ENCODE peak calls at places on chromosome 20, in six cellular contexts. One of them, this sample, is unnamed.

GRCh38 chr20:37254114-37254878 is 7.3 kb downstream of the GHRH start:
- DNase-seq in breast epithelium: no peak
- DNase-seq in T follicular helper cell: no peak
- DNase-seq in T-helper 2 cell: no peak
- DNase-seq in A172: no peak
- DNase-seq in aorta: no peak
- DNase-seq in this sample: no peak

GRCh38 chr20:38649275-38649891 is 47.8 kb downstream of the ARHGAP40 start:
- DNase-seq in T-helper 2 cell: no peak
- DNase-seq in A172: no peak
- DNase-seq in aorta: no peak
- DNase-seq in breast epithelium: no peak
- DNase-seq in T follicular helper cell: no peak
- DNase-seq in this sample: no peak

GRCh38 chr20:59583428-59584277 is 20.7 kb upstream of the PHACTR3 start:
- DNase-seq in T follicular helper cell: no peak
- DNase-seq in A172: no peak
- DNase-seq in aorta: no peak
- DNase-seq in T-helper 2 cell: no peak
- DNase-seq in breast epithelium: peak; percentile 20
- DNase-seq in this sample: no peak

GRCh38 chr20:63968136-63968927 is 1.4 kb downstream of the ZNF512B start:
- DNase-seq in aorta: no peak
- DNase-seq in T-helper 2 cell: no peak
- DNase-seq in T follicular helper cell: no peak
- DNase-seq in A172: no peak
- DNase-seq in breast epithelium: no peak
- DNase-seq in this sample: no peak

GRCh38 chr20:50958733-50959542 is at the start of gene MOCS3:
- DNase-seq in A172: no peak
- DNase-seq in breast epithelium: peak; percentile 79
- DNase-seq in T-helper 2 cell: no peak
- DNase-seq in aorta: peak; percentile 88
- DNase-seq in T follicular helper cell: peak; percentile 79
- DNase-seq in this sample: peak; percentile 94

GRCh38 chr20:38926142-38926933 is at the start of gene FAM83D:
- DNase-seq in aorta: peak; percentile 96
- DNase-seq in A172: peak; percentile 98
- DNase-seq in breast epithelium: peak; percentile 91
- DNase-seq in T follicular helper cell: peak; percentile 87
- DNase-seq in T-helper 2 cell: peak; percentile 89
- DNase-seq in this sample: peak; percentile 83

GRCh38 chr20:18430172-18430826 is 36.5 kb downstream of the DZANK1 start:
- DNase-seq in T-helper 2 cell: no peak
- DNase-seq in aorta: no peak
- DNase-seq in A172: no peak
- DNase-seq in breast epithelium: no peak
- DNase-seq in T follicular helper cell: no peak
- DNase-seq in this sample: no peak

GRCh38 chr20:53190225-53190624 is 218.1 kb downstream of the TSHZ2 start:
- DNase-seq in breast epithelium: no peak
- DNase-seq in aorta: no peak
- DNase-seq in T-helper 2 cell: no peak
- DNase-seq in A172: no peak
- DNase-seq in T follicular helper cell: no peak
- DNase-seq in this sample: no peak

GRCh38 chr20:46330831-46331371 is 22.6 kb upstream of the CDH22 start:
- DNase-seq in aorta: no peak
- DNase-seq in T follicular helper cell: no peak
- DNase-seq in A172: no peak
- DNase-seq in T-helper 2 cell: no peak
- DNase-seq in breast epithelium: no peak
- DNase-seq in this sample: no peak

GRCh38 chr20:23412026-23412425 is 9.3 kb downstream of the NAPB start:
- DNase-seq in A172: no peak
- DNase-seq in T-helper 2 cell: no peak
- DNase-seq in aorta: no peak
- DNase-seq in breast epithelium: no peak
- DNase-seq in T follicular helper cell: no peak
- DNase-seq in this sample: no peak

GRCh38 chr20:32485126-32485769 is 99.9 kb downstream of the NOL4L start:
- DNase-seq in aorta: peak; percentile 84
- DNase-seq in T-helper 2 cell: peak; percentile 71
- DNase-seq in breast epithelium: peak; percentile 75
- DNase-seq in T follicular helper cell: peak; percentile 74
- DNase-seq in A172: peak; percentile 77
- DNase-seq in this sample: no peak

GRCh38 chr20:35757098-35757705 is 14.6 kb upstream of the PHF20 start:
- DNase-seq in breast epithelium: no peak
- DNase-seq in T follicular helper cell: no peak
- DNase-seq in T-helper 2 cell: no peak
- DNase-seq in A172: no peak
- DNase-seq in aorta: no peak
- DNase-seq in this sample: no peak

GRCh38 chr20:58661298-58662141 is 10.4 kb downstream of the STX16 start:
- DNase-seq in breast epithelium: no peak
- DNase-seq in T-helper 2 cell: peak; percentile 39
- DNase-seq in T follicular helper cell: peak; percentile 66
- DNase-seq in A172: no peak
- DNase-seq in aorta: no peak
- DNase-seq in this sample: no peak

This sample was measured in NCI-H2107.